ENCODE peak calls at places on chromosomes 13 and 19, in seven cellular contexts. E, Q, Y, F, I, K and A are unnamed samples.

GRCh38 chr19:13095934-13096890 is 6.4 kb downstream of the LYL1 start:
- DNase-seq in E (peak; percentile 75), Q (no peak), Y (no peak), F (no peak), I (peak; percentile 75), K (no peak), A (no peak)

GRCh38 chr13:113074876-113075275 is 30.7 kb upstream of the F7 start:
- DNase-seq in E (no peak), Q (no peak), Y (no peak), F (no peak), I (no peak), K (no peak), A (no peak)

GRCh38 chr13:90545070-90545840 is 802.2 kb upstream of the MIR17HG start:
- DNase-seq in E (no peak), Q (no peak), Y (peak; percentile 28), F (no peak), I (no peak), K (peak; percentile 8), A (no peak)

GRCh38 chr13:100131863-100132574 is 43.1 kb downstream of the PCCA start:
- DNase-seq in E (no peak), Q (no peak), Y (no peak), F (no peak), I (no peak), K (peak; percentile 96), A (peak; percentile 88)

GRCh38 chr13:27200413-27201066 is 28.9 kb upstream of the USP12 start:
- DNase-seq in E (no peak), Q (no peak), Y (no peak), F (no peak), I (no peak), K (no peak), A (no peak)

GRCh38 chr19:16581145-16581970 is 9.1 kb upstream of the SLC35E1 start:
- DNase-seq in E (no peak), Q (no peak), Y (no peak), F (no peak), I (no peak), K (peak; percentile 33), A (no peak)

GRCh38 chr13:73715114-73715909 is 418.9 kb downstream of the KLF12 start:
- DNase-seq in E (no peak), Q (no peak), Y (no peak), F (no peak), I (no peak), K (no peak), A (no peak)

GRCh38 chr19:38107129-38107528 is 116.9 kb downstream of the DPF1 start:
- DNase-seq in E (no peak), Q (no peak), Y (no peak), F (no peak), I (no peak), K (no peak), A (no peak)

GRCh38 chr13:76023644-76024043 is 387.5 kb downstream of the LMO7 start:
- DNase-seq in E (no peak), Q (no peak), Y (no peak), F (no peak), I (no peak), K (peak; percentile 20), A (peak; percentile 9)

GRCh38 chr13:46354143-46355087 is 32.6 kb downstream of the RUBCNL start:
- DNase-seq in E (no peak), Q (no peak), Y (no peak), F (no peak), I (no peak), K (peak; percentile 97), A (peak; percentile 96)

GRCh38 chr19:29520390-29520789 is 5.4 kb upstream of the VSTM2B start:
- DNase-seq in E (no peak), Q (no peak), Y (peak; percentile 16), F (no peak), I (no peak), K (no peak), A (no peak)

GRCh38 chr19:50796634-50797428 is 6.6 kb downstream of the ACP4 start:
- DNase-seq in E (no peak), Q (no peak), Y (no peak), F (no peak), I (no peak), K (no peak), A (no peak)

GRCh38 chr19:13195678-13196077 is 45.5 kb downstream of the IER2 start:
- DNase-seq in E (peak; percentile 72), Q (no peak), Y (no peak), F (peak; percentile 75), I (peak; percentile 87), K (no peak), A (no peak)

GRCh38 chr19:42067315-42067888 is 2.6 kb downstream of the GRIK5 start:
- DNase-seq in E (no peak), Q (no peak), Y (no peak), F (no peak), I (no peak), K (no peak), A (no peak)

GRCh38 chr19:9917322-9917721 is 19.0 kb downstream of the OLFM2 start:
- DNase-seq in E (peak; percentile 44), Q (peak; percentile 38), Y (no peak), F (no peak), I (peak; percentile 47), K (peak; percentile 82), A (peak; percentile 46)

GRCh38 chr19:16873603-16874002 is 15.2 kb upstream of the F2RL3 start:
- DNase-seq in E (no peak), Q (no peak), Y (no peak), F (no peak), I (no peak), K (no peak), A (no peak)

GRCh38 chr13:37495046-37495445 is 103.5 kb downstream of the POSTN start:
- DNase-seq in E (no peak), Q (no peak), Y (no peak), F (no peak), I (no peak), K (peak; percentile 65), A (peak; percentile 82)

GRCh38 chr13:102726430-102726829 is 31.6 kb upstream of the METTL21C start:
- DNase-seq in E (no peak), Q (no peak), Y (no peak), F (no peak), I (no peak), K (no peak), A (no peak)

GRCh38 chr19:17170538-17171297 is 44.4 kb upstream of the USE1 start:
- DNase-seq in E (no peak), Q (no peak), Y (no peak), F (no peak), I (no peak), K (peak; percentile 37), A (no peak)

GRCh38 chr19:50266041-50266440 is 62.6 kb downstream of the MYH14 start:
- DNase-seq in E (no peak), Q (no peak), Y (no peak), F (no peak), I (no peak), K (no peak), A (no peak)

GRCh38 chr19:1027953-1028902 is 1.8 kb downstream of the CNN2 start:
- DNase-seq in E (peak; percentile 60), Q (no peak), Y (peak; percentile 91), F (peak; percentile 87), I (peak; percentile 82), K (peak; percentile 95), A (peak; percentile 98)

GRCh38 chr19:34265221-34265650 is 10.9 kb downstream of the GARRE1 start:
- DNase-seq in E (no peak), Q (no peak), Y (no peak), F (no peak), I (no peak), K (no peak), A (no peak)

GRCh38 chr13:43359536-43359935 is 336.1 kb downstream of the DNAJC15 start:
- DNase-seq in E (no peak), Q (no peak), Y (no peak), F (peak; percentile 39), I (no peak), K (no peak), A (no peak)

GRCh38 chr19:47075179-47075811 is 26.9 kb upstream of the TMEM160 start:
- DNase-seq in E (no peak), Q (no peak), Y (no peak), F (no peak), I (no peak), K (no peak), A (peak; percentile 17)

GRCh38 chr19:32097620-32098019 is 247.8 kb upstream of the ZNF507 start:
- DNase-seq in E (no peak), Q (no peak), Y (no peak), F (no peak), I (no peak), K (no peak), A (no peak)

GRCh38 chr19:49403404-49404187 is 15.5 kb downstream of the KASH5 start:
- DNase-seq in E (no peak), Q (no peak), Y (no peak), F (peak; percentile 57), I (peak; percentile 81), K (no peak), A (no peak)

GRCh38 chr19:1913781-1914577 is 8.8 kb downstream of the ADAT3 start:
- DNase-seq in E (no peak), Q (no peak), Y (no peak), F (no peak), I (no peak), K (no peak), A (no peak)